ENCODE peak calls at places on chromosomes 6 and 20, in eight cellular contexts. U is NCI-H774; G is stimulated activated CD4-positive, alpha-beta T cell treated with anti-CD3 and anti-CD28 coated beads, TNF-alpha, amount 100 ng/mL, for 48 hours; Q is right cardiac atrium; B is activated CD4-positive, alpha-beta T cell treated with anti-CD3 and anti-CD28 coated beads, Interleukin-2, amount 50 U/mL, for 1 hour; I is RWPE1; F is CD8-positive, alpha-beta memory T cell; V is effector memory CD8-positive, alpha-beta T cell. T is an unnamed sample.

GRCh38 chr6:69914015-69914485 is 47.7 kb downstream of the COL19A1 start:
- DNase-seq in F (no peak), Q (no peak), I (no peak), G (no peak), V (no peak), B (no peak), U (no peak), T (no peak)

GRCh38 chr6:41153992-41154625 is at the start of gene TREML1:
- DNase-seq in Q (no peak), I (no peak), F (no peak), V (no peak), B (no peak), G (no peak), U (no peak), T (no peak)

GRCh38 chr6:854405-855073 is 161.6 kb upstream of the EXOC2 start:
- DNase-seq in I (no peak), V (no peak), U (no peak), F (no peak), Q (no peak), G (no peak), B (no peak), T (no peak)

GRCh38 chr6:593139-593906 is 63.6 kb downstream of the HUS1B start:
- DNase-seq in I (peak; percentile 26), V (peak; percentile 71), G (peak; percentile 55), U (peak; percentile 54), Q (no peak), F (peak; percentile 46), B (peak; percentile 64), T (no peak)

GRCh38 chr6:39882567-39882953 is 51.7 kb downstream of the MOCS1 start:
- DNase-seq in F (no peak), V (no peak), I (no peak), G (no peak), Q (peak; percentile 80), B (no peak), U (no peak), T (no peak)

GRCh38 chr6:20693466-20694063 is 159.3 kb downstream of the CDKAL1 start:
- DNase-seq in V (no peak), G (no peak), F (no peak), U (no peak), B (no peak), I (no peak), Q (no peak), T (no peak)

GRCh38 chr6:57242505-57242904 is 20.4 kb upstream of the RAB23 start:
- DNase-seq in Q (no peak), F (no peak), G (no peak), V (no peak), B (no peak), U (no peak), I (peak; percentile 44), T (no peak)

GRCh38 chr6:151808331-151809241 is 1.1 kb downstream of the ESR1 start:
- DNase-seq in Q (peak; percentile 49), U (no peak), V (no peak), F (no peak), I (peak; percentile 27), G (no peak), B (no peak), T (no peak)

GRCh38 chr6:100457251-100457990 is 7.3 kb downstream of the SIM1 start:
- DNase-seq in V (no peak), U (no peak), G (no peak), Q (no peak), I (no peak), F (no peak), B (no peak), T (no peak)

GRCh38 chr6:37595859-37596258 is 96.2 kb upstream of the CCDC167 start:
- DNase-seq in I (no peak), V (no peak), G (no peak), U (no peak), F (no peak), B (no peak), Q (no peak), T (no peak)

GRCh38 chr20:60223174-60223573 is 265.0 kb downstream of the CDH26 start:
- DNase-seq in I (no peak), F (no peak), Q (no peak), U (no peak), G (no peak), V (no peak), B (no peak), T (no peak)

GRCh38 chr6:47759364-47759763 is 22.5 kb upstream of the OPN5 start:
- DNase-seq in Q (no peak), G (no peak), B (no peak), V (no peak), I (peak; percentile 8), F (no peak), U (no peak), T (no peak)

GRCh38 chr20:61875221-61875885 is 190.3 kb downstream of the TAF4 start:
- DNase-seq in U (no peak), Q (peak; percentile 33), G (no peak), V (no peak), I (no peak), B (no peak), F (no peak), T (no peak)

GRCh38 chr6:117399924-117400323 is 25.8 kb downstream of the ROS1 start:
- DNase-seq in U (no peak), Q (no peak), V (no peak), I (peak; percentile 8), G (no peak), F (no peak), B (no peak), T (no peak)

GRCh38 chr6:53984163-53984562 is 127.1 kb upstream of the MLIP start:
- DNase-seq in B (no peak), I (peak; percentile 95), V (no peak), G (no peak), U (no peak), Q (no peak), F (no peak), T (no peak)

GRCh38 chr6:77034161-77034560 is 429.1 kb downstream of the HTR1B start:
- DNase-seq in Q (no peak), I (peak; percentile 2), B (no peak), U (no peak), V (no peak), F (no peak), G (no peak), T (no peak)